ENCODE peak calls at places on chromosomes 2 and 18, in ten cellular contexts. E is SJSA1; W is tibial nerve; M is tibial artery; A is body of pancreas; Y is GM23248; Q is transverse colon; X is aorta; G is CD8-positive, alpha-beta memory T cell; T is HCT116. L is an unnamed sample.

GRCh38 chr2:222300725-222301295 is 2.0 kb upstream of the PAX3 start:
- DNase-seq in E (no peak), W (no peak), T (no peak), M (no peak), A (no peak), X (no peak), G (no peak), Y (no peak), Q (no peak), L (no peak)

GRCh38 chr18:61865466-61866165 is 27.2 kb downstream of the RNF152 start:
- DNase-seq in A (no peak), Q (no peak), G (no peak), Y (peak; percentile 38), M (no peak), X (no peak), T (no peak), W (no peak), E (no peak), L (no peak)

GRCh38 chr18:34837769-34838194 is 127.7 kb downstream of the DTNA start:
- DNase-seq in W (no peak), G (no peak), T (no peak), A (no peak), E (no peak), Y (no peak), M (no peak), Q (no peak), X (no peak), L (no peak)

GRCh38 chr2:149192425-149192824 is 138.0 kb upstream of the LYPD6 start:
- DNase-seq in G (no peak), X (no peak), E (no peak), A (no peak), Q (no peak), W (no peak), T (no peak), M (no peak), Y (peak; percentile 22), L (no peak)

GRCh38 chr2:235270951-235271350 is 222.9 kb upstream of the AGAP1 start:
- DNase-seq in T (no peak), E (peak; percentile 74), A (no peak), Y (peak; percentile 76), X (no peak), W (no peak), G (no peak), M (no peak), Q (no peak), L (no peak)

GRCh38 chr2:53970095-53970897 is 497 bp downstream of the PSME4 start:
- DNase-seq in W (no peak), E (peak; percentile 48), A (peak; percentile 48), T (no peak), Y (peak; percentile 70), M (peak; percentile 36), X (peak; percentile 63), Q (peak; percentile 40), G (peak; percentile 14), L (peak; percentile 11)

GRCh38 chr18:29594494-29594893 is 1417.6 kb upstream of the CDH2 start:
- DNase-seq in Q (no peak), W (no peak), Y (no peak), T (no peak), M (no peak), X (no peak), A (no peak), E (no peak), G (no peak), L (no peak)

GRCh38 chr2:21643180-21643579 is 519.4 kb downstream of the TDRD15 start:
- DNase-seq in G (no peak), Q (no peak), X (no peak), W (no peak), Y (no peak), E (peak; percentile 44), A (no peak), M (no peak), T (no peak), L (no peak)

GRCh38 chr18:62781893-62782292 is 66.6 kb downstream of the PHLPP1 start:
- DNase-seq in A (no peak), T (no peak), M (peak; percentile 29), E (no peak), Y (peak; percentile 96), Q (no peak), G (no peak), X (no peak), W (no peak), L (no peak)

GRCh38 chr2:144456680-144457079 is 63.2 kb downstream of the ZEB2 start:
- DNase-seq in M (peak; percentile 64), Q (no peak), G (no peak), X (peak; percentile 52), E (peak; percentile 47), T (no peak), Y (peak; percentile 99), W (no peak), A (no peak), L (no peak)

GRCh38 chr2:46171996-46172546 is 125.1 kb upstream of the EPAS1 start:
- DNase-seq in T (peak; percentile 12), Q (no peak), M (no peak), X (peak; percentile 14), G (no peak), A (no peak), W (no peak), Y (no peak), E (no peak), L (no peak)

DNA sequence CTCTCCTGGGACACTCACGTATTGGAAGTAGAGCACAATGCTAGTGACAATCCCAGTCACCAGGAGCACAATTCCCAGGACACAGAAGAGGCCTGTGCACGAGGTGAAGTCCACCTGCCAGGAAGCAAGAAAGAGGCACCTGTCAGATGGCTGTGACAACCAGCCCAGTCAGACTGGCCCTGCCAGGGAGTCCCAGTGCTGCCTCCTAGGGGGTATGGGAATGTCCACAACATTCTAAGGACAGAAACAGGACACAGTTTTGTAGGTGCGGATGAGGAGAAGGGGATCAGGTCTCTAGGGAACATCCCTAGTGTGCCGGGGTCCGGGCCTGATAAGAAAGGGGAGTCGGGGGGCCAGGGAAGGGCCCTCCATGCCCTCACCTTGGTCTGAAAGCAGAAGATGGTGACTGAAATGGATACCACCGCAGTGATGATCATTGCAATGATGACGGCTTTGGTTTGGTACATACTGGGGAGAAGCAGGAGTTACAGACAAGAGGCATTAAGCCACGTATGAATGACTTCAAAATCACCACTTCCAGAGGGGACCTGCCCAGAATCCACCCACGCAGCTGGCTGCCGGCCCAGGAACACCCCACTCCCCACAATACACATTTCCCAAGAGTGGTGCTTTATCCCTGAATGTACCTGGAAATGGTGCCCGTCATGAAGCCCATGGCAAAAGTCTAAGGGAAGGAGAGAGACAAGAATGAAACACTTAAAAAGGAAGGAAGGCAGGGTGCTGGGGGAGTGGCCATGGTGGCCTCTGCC is 6.9 kb downstream of the PNKD start:
- DNase-seq in M (no peak), Y (peak; percentile 15), E (no peak), X (no peak), G (no peak), A (no peak), T (no peak), Q (no peak), W (no peak), L (no peak)
- H3K36me3 ChIP-seq in M (peaks cover 84% of the 10 kb centered on the region), Y (peaks cover 21% of the 10 kb centered on the region), E (peaks cover 81% of the 10 kb centered on the region), X (peaks cover 3% of the 10 kb centered on the region), G (peaks cover 82% of the 10 kb centered on the region), A (peaks cover 62% of the 10 kb centered on the region), T (peaks cover 40% of the 10 kb centered on the region), Q (peaks cover 68% of the 10 kb centered on the region), W (peaks cover 87% of the 10 kb centered on the region), L (peaks cover 65% of the 10 kb centered on the region)

DNA sequence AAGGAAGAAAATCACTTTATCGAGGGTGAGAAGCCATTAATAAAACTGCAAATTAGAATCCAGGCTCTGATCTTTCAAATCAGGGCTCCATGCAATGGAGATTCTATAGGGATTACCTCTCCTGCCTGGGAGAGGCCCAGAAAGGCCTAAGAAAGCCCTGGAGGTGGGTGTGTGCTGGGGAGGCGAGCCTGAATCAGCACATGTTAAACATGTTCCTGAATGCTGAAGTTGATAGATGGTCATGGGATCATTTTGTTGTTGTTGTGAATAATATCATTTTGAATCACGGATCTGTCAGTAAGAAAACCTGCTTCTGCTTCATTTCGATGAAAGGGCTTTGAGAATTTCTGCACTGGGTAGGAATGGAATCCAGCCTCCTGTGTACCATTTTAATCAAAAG is 254.4 kb downstream of the ACKR3 start:
- DNase-seq in A (no peak), M (no peak), T (no peak), X (no peak), E (no peak), Y (no peak), Q (no peak), G (no peak), W (no peak), L (no peak)
- H3K4me1 ChIP-seq in A (peaks cover 59% of the 10 kb centered on the region), M (peaks cover 5% of the 10 kb centered on the region), T (no peaks in the 10 kb centered on the region), X (no peaks in the 10 kb centered on the region), E (no peaks in the 10 kb centered on the region), Y (no peaks in the 10 kb centered on the region), Q (no peaks in the 10 kb centered on the region), G (no peaks in the 10 kb centered on the region), W (no peaks in the 10 kb centered on the region), L (no peaks in the 10 kb centered on the region)

GRCh38 chr2:233259745-233260144 is 8.3 kb downstream of the ATG16L1 start:
- DNase-seq in G (no peak), Q (no peak), M (no peak), Y (no peak), A (no peak), T (no peak), E (peak; percentile 80), X (no peak), W (no peak), L (no peak)

GRCh38 chr2:233261819-233262555 is 10.5 kb downstream of the ATG16L1 start:
- DNase-seq in Q (no peak), G (no peak), W (no peak), T (no peak), E (no peak), Y (no peak), M (no peak), X (no peak), A (no peak), L (no peak)

GRCh38 chr2:233264667-233265066 is 13.2 kb downstream of the ATG16L1 start:
- DNase-seq in Y (no peak), Q (no peak), M (no peak), E (no peak), T (no peak), G (no peak), X (no peak), W (no peak), A (no peak), L (no peak)

GRCh38 chr2:233263045-233263570 is 11.6 kb downstream of the ATG16L1 start:
- DNase-seq in X (no peak), E (no peak), M (no peak), W (no peak), Y (no peak), T (no peak), A (no peak), Q (no peak), G (no peak), L (no peak)

GRCh38 chr2:233262562-233262961 is 11.1 kb downstream of the ATG16L1 start:
- DNase-seq in M (no peak), Y (no peak), G (no peak), T (no peak), E (no peak), W (no peak), A (no peak), X (no peak), Q (no peak), L (no peak)
- H3K36me3 ChIP-seq in M (peaks cover 100% of the 10 kb centered on the region), Y (peaks cover 62% of the 10 kb centered on the region), G (peaks cover 83% of the 10 kb centered on the region), T (peaks cover 55% of the 10 kb centered on the region), E (peaks cover 98% of the 10 kb centered on the region), W (peaks cover 99% of the 10 kb centered on the region), A (peaks cover 43% of the 10 kb centered on the region), X (peaks cover 9% of the 10 kb centered on the region), Q (peaks cover 78% of the 10 kb centered on the region), L (peaks cover 56% of the 10 kb centered on the region)

DNA sequence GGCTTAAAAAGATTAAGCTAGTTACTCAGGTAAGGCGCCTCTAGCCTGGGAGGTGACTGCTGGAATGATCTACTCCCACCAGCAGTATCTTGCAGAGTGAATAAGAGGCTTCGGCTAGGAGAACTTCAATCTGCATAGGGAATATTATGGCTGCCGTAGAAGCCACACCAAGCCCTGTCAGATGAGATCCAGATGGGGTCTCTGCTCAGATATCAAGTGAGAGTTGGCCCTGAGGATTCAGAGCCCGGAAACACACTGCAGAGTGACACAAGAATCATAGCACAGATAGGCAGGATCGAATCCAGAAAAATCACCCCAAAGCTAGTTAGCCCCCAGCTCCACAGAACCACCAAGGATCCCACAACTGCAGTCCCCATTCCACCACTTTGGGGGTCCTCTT is 21.5 kb upstream of the PKDCC start:
- DNase-seq in E (no peak), G (no peak), M (no peak), X (no peak), W (no peak), T (no peak), Q (no peak), Y (no peak), A (no peak), L (no peak)
- H3K4me1 ChIP-seq in E (peaks cover 10% of the 10 kb centered on the region), G (no peaks in the 10 kb centered on the region), M (peaks cover 17% of the 10 kb centered on the region), X (peaks cover 6% of the 10 kb centered on the region), W (no peaks in the 10 kb centered on the region), T (no peaks in the 10 kb centered on the region), Q (no peaks in the 10 kb centered on the region), Y (peaks cover 7% of the 10 kb centered on the region), A (no peaks in the 10 kb centered on the region), L (no peaks in the 10 kb centered on the region)